ENCODE peak calls at places on chromosomes 16 and 17, in ten cellular contexts. One of them, this sample, is unnamed.
A peak's percentile ranks its signal among the peaks of the same experiment; 100 is the strongest.

GRCh38 chr17:78239489-78239931 is 8.1 kb downstream of the TMEM235 start:
- DNase-seq in aorta: no peak
- DNase-seq in HTR-8/SVneo: no peak
- DNase-seq in stimulated activated CD4-positive, alpha-beta T cell treated with anti-CD3 and anti-CD28 coated beads, Interleukin-1b, Interleukin-23, amount 100 ng/mL, for 1 hour: no peak
- DNase-seq in heart right ventricle: no peak
- DNase-seq in fibroblast of mammary gland: no peak
- DNase-seq in GM10248: no peak
- DNase-seq in NCI-H1436: peak; percentile 25
- DNase-seq in T-cell: no peak
- DNase-seq in activated CD4-positive, alpha-beta memory T cell treated with anti-CD3 and anti-CD28 coated beads, Interleukin-2, amount 10 ng/mL, durations not matched to agents 7 days and 5 days: no peak
- DNase-seq in this sample: no peak

GRCh38 chr16:83233153-83233552 is 574.6 kb upstream of the HSBP1 start:
- DNase-seq in stimulated activated CD4-positive, alpha-beta T cell treated with anti-CD3 and anti-CD28 coated beads, Interleukin-1b, Interleukin-23, amount 100 ng/mL, for 1 hour: no peak
- DNase-seq in HTR-8/SVneo: no peak
- DNase-seq in GM10248: no peak
- DNase-seq in heart right ventricle: no peak
- DNase-seq in fibroblast of mammary gland: peak; percentile 46
- DNase-seq in T-cell: no peak
- DNase-seq in activated CD4-positive, alpha-beta memory T cell treated with anti-CD3 and anti-CD28 coated beads, Interleukin-2, amount 10 ng/mL, durations not matched to agents 7 days and 5 days: no peak
- DNase-seq in NCI-H1436: no peak
- DNase-seq in aorta: no peak
- DNase-seq in this sample: no peak

GRCh38 chr17:82583720-82584234 is 64.2 kb downstream of the FOXK2 start:
- DNase-seq in aorta: no peak
- DNase-seq in NCI-H1436: peak; percentile 53
- DNase-seq in heart right ventricle: no peak
- DNase-seq in activated CD4-positive, alpha-beta memory T cell treated with anti-CD3 and anti-CD28 coated beads, Interleukin-2, amount 10 ng/mL, durations not matched to agents 7 days and 5 days: no peak
- DNase-seq in GM10248: no peak
- DNase-seq in HTR-8/SVneo: no peak
- DNase-seq in stimulated activated CD4-positive, alpha-beta T cell treated with anti-CD3 and anti-CD28 coated beads, Interleukin-1b, Interleukin-23, amount 100 ng/mL, for 1 hour: no peak
- DNase-seq in T-cell: peak; percentile 15
- DNase-seq in fibroblast of mammary gland: peak; percentile 74
- DNase-seq in this sample: no peak

GRCh38 chr16:2785101-2785991 is 2.0 kb downstream of the PRSS33 start:
- DNase-seq in T-cell: no peak
- DNase-seq in activated CD4-positive, alpha-beta memory T cell treated with anti-CD3 and anti-CD28 coated beads, Interleukin-2, amount 10 ng/mL, durations not matched to agents 7 days and 5 days: no peak
- DNase-seq in NCI-H1436: no peak
- DNase-seq in aorta: peak; percentile 47
- DNase-seq in stimulated activated CD4-positive, alpha-beta T cell treated with anti-CD3 and anti-CD28 coated beads, Interleukin-1b, Interleukin-23, amount 100 ng/mL, for 1 hour: no peak
- DNase-seq in HTR-8/SVneo: no peak
- DNase-seq in fibroblast of mammary gland: no peak
- DNase-seq in heart right ventricle: no peak
- DNase-seq in GM10248: no peak
- DNase-seq in this sample: no peak

GRCh38 chr17:56902350-56902749 is 11.5 kb downstream of the TRIM25 start:
- DNase-seq in fibroblast of mammary gland: peak; percentile 43
- DNase-seq in HTR-8/SVneo: peak; percentile 90
- DNase-seq in GM10248: no peak
- DNase-seq in stimulated activated CD4-positive, alpha-beta T cell treated with anti-CD3 and anti-CD28 coated beads, Interleukin-1b, Interleukin-23, amount 100 ng/mL, for 1 hour: no peak
- DNase-seq in heart right ventricle: no peak
- DNase-seq in aorta: no peak
- DNase-seq in T-cell: no peak
- DNase-seq in NCI-H1436: no peak
- DNase-seq in activated CD4-positive, alpha-beta memory T cell treated with anti-CD3 and anti-CD28 coated beads, Interleukin-2, amount 10 ng/mL, durations not matched to agents 7 days and 5 days: no peak
- DNase-seq in this sample: no peak

GRCh38 chr17:58232707-58233156 is 5.7 kb upstream of the LPO start:
- DNase-seq in stimulated activated CD4-positive, alpha-beta T cell treated with anti-CD3 and anti-CD28 coated beads, Interleukin-1b, Interleukin-23, amount 100 ng/mL, for 1 hour: no peak
- DNase-seq in NCI-H1436: no peak
- DNase-seq in heart right ventricle: no peak
- DNase-seq in HTR-8/SVneo: peak; percentile 61
- DNase-seq in fibroblast of mammary gland: peak; percentile 94
- DNase-seq in GM10248: peak; percentile 76
- DNase-seq in aorta: no peak
- DNase-seq in T-cell: no peak
- DNase-seq in activated CD4-positive, alpha-beta memory T cell treated with anti-CD3 and anti-CD28 coated beads, Interleukin-2, amount 10 ng/mL, durations not matched to agents 7 days and 5 days: no peak
- DNase-seq in this sample: no peak

GRCh38 chr17:43356999-43357398 is 41.8 kb upstream of the ARL4D start:
- DNase-seq in T-cell: no peak
- DNase-seq in HTR-8/SVneo: peak; percentile 87
- DNase-seq in stimulated activated CD4-positive, alpha-beta T cell treated with anti-CD3 and anti-CD28 coated beads, Interleukin-1b, Interleukin-23, amount 100 ng/mL, for 1 hour: no peak
- DNase-seq in aorta: peak; percentile 65
- DNase-seq in activated CD4-positive, alpha-beta memory T cell treated with anti-CD3 and anti-CD28 coated beads, Interleukin-2, amount 10 ng/mL, durations not matched to agents 7 days and 5 days: no peak
- DNase-seq in heart right ventricle: no peak
- DNase-seq in NCI-H1436: no peak
- DNase-seq in GM10248: no peak
- DNase-seq in fibroblast of mammary gland: peak; percentile 95
- DNase-seq in this sample: no peak

GRCh38 chr16:28494141-28494851 is at the start of gene APOBR:
- DNase-seq in activated CD4-positive, alpha-beta memory T cell treated with anti-CD3 and anti-CD28 coated beads, Interleukin-2, amount 10 ng/mL, durations not matched to agents 7 days and 5 days: peak; percentile 92
- DNase-seq in T-cell: peak; percentile 89
- DNase-seq in GM10248: peak; percentile 87
- DNase-seq in heart right ventricle: peak; percentile 49
- DNase-seq in NCI-H1436: no peak
- DNase-seq in HTR-8/SVneo: no peak
- DNase-seq in fibroblast of mammary gland: no peak
- DNase-seq in aorta: peak; percentile 80
- DNase-seq in stimulated activated CD4-positive, alpha-beta T cell treated with anti-CD3 and anti-CD28 coated beads, Interleukin-1b, Interleukin-23, amount 100 ng/mL, for 1 hour: peak; percentile 71
- DNase-seq in this sample: no peak

GRCh38 chr17:41784207-41784744 is 2.2 kb downstream of the JUP start:
- DNase-seq in heart right ventricle: peak; percentile 66
- DNase-seq in NCI-H1436: no peak
- DNase-seq in stimulated activated CD4-positive, alpha-beta T cell treated with anti-CD3 and anti-CD28 coated beads, Interleukin-1b, Interleukin-23, amount 100 ng/mL, for 1 hour: no peak
- DNase-seq in aorta: no peak
- DNase-seq in T-cell: no peak
- DNase-seq in HTR-8/SVneo: peak; percentile 68
- DNase-seq in fibroblast of mammary gland: peak; percentile 67
- DNase-seq in GM10248: peak; percentile 56
- DNase-seq in activated CD4-positive, alpha-beta memory T cell treated with anti-CD3 and anti-CD28 coated beads, Interleukin-2, amount 10 ng/mL, durations not matched to agents 7 days and 5 days: no peak
- DNase-seq in this sample: no peak

GRCh38 chr17:81537343-81537855 is 9.2 kb downstream of the FSCN2 start:
- DNase-seq in GM10248: peak; percentile 59
- DNase-seq in T-cell: no peak
- DNase-seq in fibroblast of mammary gland: no peak
- DNase-seq in heart right ventricle: no peak
- DNase-seq in aorta: no peak
- DNase-seq in stimulated activated CD4-positive, alpha-beta T cell treated with anti-CD3 and anti-CD28 coated beads, Interleukin-1b, Interleukin-23, amount 100 ng/mL, for 1 hour: no peak
- DNase-seq in NCI-H1436: peak; percentile 44
- DNase-seq in HTR-8/SVneo: peak; percentile 41
- DNase-seq in activated CD4-positive, alpha-beta memory T cell treated with anti-CD3 and anti-CD28 coated beads, Interleukin-2, amount 10 ng/mL, durations not matched to agents 7 days and 5 days: no peak
- DNase-seq in this sample: peak; percentile 54